ENCODE peak calls at places on chromosomes 6 and 20, in six cellular contexts. One of them, this sample, is unnamed.

GRCh38 chr20:10137533-10137932 is 81.1 kb upstream of the SNAP25 start:
- ATAC-seq in K562: no peak
- ATAC-seq in GM12878: no peak
- ATAC-seq in HepG2: peak
- ATAC-seq in A549: no peak
- ATAC-seq in upper lobe of left lung: no peak
- ATAC-seq in this sample: no peak

GRCh38 chr6:148934956-148935355 is 188.1 kb downstream of the UST start:
- ATAC-seq in HepG2: no peak
- ATAC-seq in upper lobe of left lung: no peak
- ATAC-seq in GM12878: no peak
- ATAC-seq in K562: no peak
- ATAC-seq in A549: no peak
- ATAC-seq in this sample: no peak

GRCh38 chr6:162621246-162621645 is 106.3 kb downstream of the PRKN start:
- ATAC-seq in HepG2: peak
- ATAC-seq in K562: no peak
- ATAC-seq in A549: no peak
- ATAC-seq in upper lobe of left lung: no peak
- ATAC-seq in GM12878: peak
- ATAC-seq in this sample: no peak

GRCh38 chr6:109008061-109008460 is 86.6 kb downstream of the SESN1 start:
- ATAC-seq in A549: no peak
- ATAC-seq in HepG2: no peak
- ATAC-seq in GM12878: peak
- ATAC-seq in upper lobe of left lung: no peak
- ATAC-seq in K562: no peak
- ATAC-seq in this sample: no peak

GRCh38 chr20:25338112-25339023 is 52.3 kb downstream of the ABHD12 start:
- ATAC-seq in upper lobe of left lung: no peak
- ATAC-seq in HepG2: peak
- ATAC-seq in K562: peak
- ATAC-seq in GM12878: no peak
- ATAC-seq in A549: peak
- ATAC-seq in this sample: no peak

GRCh38 chr6:6331393-6331792 is 10.9 kb upstream of the F13A1 start:
- ATAC-seq in GM12878: peak
- ATAC-seq in HepG2: no peak
- ATAC-seq in A549: no peak
- ATAC-seq in upper lobe of left lung: no peak
- ATAC-seq in K562: no peak
- ATAC-seq in this sample: no peak

GRCh38 chr6:73747293-73747692 is 51.3 kb downstream of the CD109 start:
- ATAC-seq in upper lobe of left lung: no peak
- ATAC-seq in A549: no peak
- ATAC-seq in HepG2: no peak
- ATAC-seq in K562: no peak
- ATAC-seq in GM12878: peak
- ATAC-seq in this sample: no peak

GRCh38 chr6:149059557-149059956 is 258.0 kb upstream of the TAB2 start:
- ATAC-seq in GM12878: no peak
- ATAC-seq in HepG2: no peak
- ATAC-seq in A549: no peak
- ATAC-seq in upper lobe of left lung: no peak
- ATAC-seq in K562: no peak
- ATAC-seq in this sample: no peak

GRCh38 chr6:16338577-16339262 is 100.3 kb downstream of the GMPR start:
- ATAC-seq in GM12878: peak
- ATAC-seq in HepG2: peak
- ATAC-seq in upper lobe of left lung: no peak
- ATAC-seq in K562: peak
- ATAC-seq in A549: peak
- ATAC-seq in this sample: peak

GRCh38 chr20:39123161-39123560 is 161.0 kb downstream of the DHX35 start:
- ATAC-seq in upper lobe of left lung: no peak
- ATAC-seq in GM12878: no peak
- ATAC-seq in K562: no peak
- ATAC-seq in A549: no peak
- ATAC-seq in HepG2: no peak
- ATAC-seq in this sample: no peak

GRCh38 chr6:14732845-14733757 is 512.8 kb upstream of the JARID2 start:
- ATAC-seq in HepG2: no peak
- ATAC-seq in A549: peak
- ATAC-seq in GM12878: no peak
- ATAC-seq in upper lobe of left lung: no peak
- ATAC-seq in K562: no peak
- ATAC-seq in this sample: no peak

GRCh38 chr6:17226269-17226668 is 54.9 kb upstream of the RBM24 start:
- ATAC-seq in HepG2: no peak
- ATAC-seq in A549: no peak
- ATAC-seq in K562: no peak
- ATAC-seq in GM12878: no peak
- ATAC-seq in upper lobe of left lung: no peak
- ATAC-seq in this sample: no peak

GRCh38 chr6:137927777-137928218 is 60.7 kb downstream of the TNFAIP3 start:
- ATAC-seq in GM12878: peak
- ATAC-seq in K562: peak
- ATAC-seq in A549: no peak
- ATAC-seq in upper lobe of left lung: no peak
- ATAC-seq in HepG2: no peak
- ATAC-seq in this sample: no peak

GRCh38 chr6:169990095-169991030 is 238.9 kb downstream of the ERMARD start:
- ATAC-seq in GM12878: no peak
- ATAC-seq in upper lobe of left lung: no peak
- ATAC-seq in A549: no peak
- ATAC-seq in HepG2: peak
- ATAC-seq in K562: peak
- ATAC-seq in this sample: peak

GRCh38 chr20:56601166-56601565 is 27.9 kb upstream of the TFAP2C start:
- ATAC-seq in K562: no peak
- ATAC-seq in upper lobe of left lung: no peak
- ATAC-seq in A549: no peak
- ATAC-seq in HepG2: no peak
- ATAC-seq in GM12878: no peak
- ATAC-seq in this sample: no peak

GRCh38 chr6:75481394-75481793 is 12.2 kb downstream of the FILIP1 start:
- ATAC-seq in GM12878: peak
- ATAC-seq in A549: no peak
- ATAC-seq in HepG2: no peak
- ATAC-seq in upper lobe of left lung: no peak
- ATAC-seq in K562: no peak
- ATAC-seq in this sample: peak

GRCh38 chr6:158037771-158038170 is 56.1 kb downstream of the SYNJ2 start:
- ATAC-seq in A549: no peak
- ATAC-seq in K562: no peak
- ATAC-seq in GM12878: no peak
- ATAC-seq in upper lobe of left lung: no peak
- ATAC-seq in HepG2: no peak
- ATAC-seq in this sample: no peak

GRCh38 chr6:139490482-139490881 is 116.0 kb upstream of the CITED2 start:
- ATAC-seq in GM12878: peak
- ATAC-seq in upper lobe of left lung: no peak
- ATAC-seq in A549: no peak
- ATAC-seq in HepG2: peak
- ATAC-seq in K562: peak
- ATAC-seq in this sample: no peak

GRCh38 chr6:45323656-45324224 is 4.4 kb upstream of the RUNX2 start:
- ATAC-seq in A549: no peak
- ATAC-seq in upper lobe of left lung: no peak
- ATAC-seq in K562: no peak
- ATAC-seq in HepG2: no peak
- ATAC-seq in GM12878: no peak
- ATAC-seq in this sample: no peak

GRCh38 chr6:1970151-1970561 is 275.2 kb downstream of the GMDS start:
- ATAC-seq in HepG2: no peak
- ATAC-seq in K562: no peak
- ATAC-seq in upper lobe of left lung: peak
- ATAC-seq in GM12878: no peak
- ATAC-seq in A549: no peak
- ATAC-seq in this sample: no peak

GRCh38 chr6:132819405-132820145 is 5.2 kb downstream of the RPS12 start:
- ATAC-seq in HepG2: peak
- ATAC-seq in upper lobe of left lung: no peak
- ATAC-seq in K562: peak
- ATAC-seq in A549: peak
- ATAC-seq in GM12878: peak
- ATAC-seq in this sample: no peak

GRCh38 chr20:19975436-19975799 is 41.7 kb upstream of the NAA20 start:
- ATAC-seq in A549: peak
- ATAC-seq in K562: no peak
- ATAC-seq in HepG2: no peak
- ATAC-seq in GM12878: no peak
- ATAC-seq in upper lobe of left lung: peak
- ATAC-seq in this sample: no peak

GRCh38 chr6:67717281-67717680 is 917.8 kb upstream of the ADGRB3 start:
- ATAC-seq in GM12878: no peak
- ATAC-seq in K562: peak
- ATAC-seq in HepG2: no peak
- ATAC-seq in A549: no peak
- ATAC-seq in upper lobe of left lung: no peak
- ATAC-seq in this sample: no peak

GRCh38 chr6:105372142-105372861 is 30.6 kb downstream of the PREP start:
- ATAC-seq in A549: no peak
- ATAC-seq in K562: no peak
- ATAC-seq in GM12878: no peak
- ATAC-seq in HepG2: no peak
- ATAC-seq in upper lobe of left lung: no peak
- ATAC-seq in this sample: no peak

GRCh38 chr6:45571159-45571558 is 193.4 kb upstream of the SUPT3H start:
- ATAC-seq in A549: no peak
- ATAC-seq in K562: no peak
- ATAC-seq in HepG2: no peak
- ATAC-seq in upper lobe of left lung: no peak
- ATAC-seq in GM12878: no peak
- ATAC-seq in this sample: no peak

GRCh38 chr6:1417718-1418117 is 28.3 kb downstream of the FOXF2 start:
- ATAC-seq in K562: no peak
- ATAC-seq in HepG2: no peak
- ATAC-seq in GM12878: no peak
- ATAC-seq in upper lobe of left lung: no peak
- ATAC-seq in A549: no peak
- ATAC-seq in this sample: no peak

GRCh38 chr20:44309763-44310663 is 989 bp downstream of the FITM2 start:
- ATAC-seq in A549: peak
- ATAC-seq in HepG2: peak
- ATAC-seq in K562: peak
- ATAC-seq in upper lobe of left lung: peak
- ATAC-seq in GM12878: peak
- ATAC-seq in this sample: peak

GRCh38 chr20:32559753-32560380 is 25.3 kb downstream of the NOL4L start:
- ATAC-seq in GM12878: peak
- ATAC-seq in upper lobe of left lung: no peak
- ATAC-seq in HepG2: no peak
- ATAC-seq in K562: no peak
- ATAC-seq in A549: no peak
- ATAC-seq in this sample: no peak

GRCh38 chr6:101458341-101458740 is 64.8 kb downstream of the GRIK2 start:
- ATAC-seq in A549: no peak
- ATAC-seq in upper lobe of left lung: no peak
- ATAC-seq in GM12878: no peak
- ATAC-seq in HepG2: no peak
- ATAC-seq in K562: no peak
- ATAC-seq in this sample: no peak

GRCh38 chr6:113644861-113645575 is 212.1 kb upstream of the MARCKS start:
- ATAC-seq in GM12878: peak
- ATAC-seq in upper lobe of left lung: no peak
- ATAC-seq in K562: no peak
- ATAC-seq in A549: no peak
- ATAC-seq in HepG2: no peak
- ATAC-seq in this sample: no peak

GRCh38 chr20:10568032-10568431 is 105.8 kb downstream of the JAG1 start:
- ATAC-seq in GM12878: no peak
- ATAC-seq in K562: no peak
- ATAC-seq in A549: no peak
- ATAC-seq in HepG2: no peak
- ATAC-seq in upper lobe of left lung: no peak
- ATAC-seq in this sample: no peak

GRCh38 chr6:78598966-78599365 is 268.4 kb upstream of the IRAK1BP1 start:
- ATAC-seq in HepG2: no peak
- ATAC-seq in K562: no peak
- ATAC-seq in GM12878: no peak
- ATAC-seq in upper lobe of left lung: no peak
- ATAC-seq in A549: peak
- ATAC-seq in this sample: peak
- TF ChIP-seq EP300 in HepG2: no peak
- TF ChIP-seq EP300 in K562: no peak
- TF ChIP-seq EP300 in GM12878: no peak
- TF ChIP-seq EP300 in upper lobe of left lung: no peak
- TF ChIP-seq EP300 in A549: no peak
- TF ChIP-seq EP300 in this sample: no peak

GRCh38 chr6:160172704-160173103 is 51.1 kb downstream of the SLC22A1 start:
- ATAC-seq in K562: no peak
- ATAC-seq in A549: no peak
- ATAC-seq in GM12878: no peak
- ATAC-seq in upper lobe of left lung: no peak
- ATAC-seq in HepG2: no peak
- ATAC-seq in this sample: no peak
- TF ChIP-seq EP300 in K562: no peak
- TF ChIP-seq EP300 in A549: no peak
- TF ChIP-seq EP300 in GM12878: no peak
- TF ChIP-seq EP300 in upper lobe of left lung: no peak
- TF ChIP-seq EP300 in HepG2: no peak
- TF ChIP-seq EP300 in this sample: no peak

GRCh38 chr6:41712651-41713103 is 22.7 kb downstream of the TFEB start:
- ATAC-seq in HepG2: no peak
- ATAC-seq in GM12878: no peak
- ATAC-seq in upper lobe of left lung: peak
- ATAC-seq in K562: no peak
- ATAC-seq in A549: peak
- ATAC-seq in this sample: peak

GRCh38 chr6:41713650-41714291 is 21.6 kb downstream of the TFEB start:
- ATAC-seq in A549: peak
- ATAC-seq in HepG2: peak
- ATAC-seq in upper lobe of left lung: no peak
- ATAC-seq in GM12878: peak
- ATAC-seq in K562: no peak
- ATAC-seq in this sample: no peak

GRCh38 chr6:41713161-41713649 is 22.2 kb downstream of the TFEB start:
- ATAC-seq in GM12878: no peak
- ATAC-seq in K562: peak
- ATAC-seq in A549: peak
- ATAC-seq in HepG2: peak
- ATAC-seq in upper lobe of left lung: peak
- ATAC-seq in this sample: peak

GRCh38 chr6:41715779-41716515 is 19.5 kb downstream of the TFEB start:
- ATAC-seq in GM12878: peak
- ATAC-seq in HepG2: no peak
- ATAC-seq in A549: no peak
- ATAC-seq in K562: no peak
- ATAC-seq in upper lobe of left lung: no peak
- ATAC-seq in this sample: no peak

GRCh38 chr6:41714556-41715273 is 20.7 kb downstream of the TFEB start:
- ATAC-seq in K562: no peak
- ATAC-seq in GM12878: peak
- ATAC-seq in upper lobe of left lung: no peak
- ATAC-seq in A549: no peak
- ATAC-seq in HepG2: no peak
- ATAC-seq in this sample: no peak
- TF ChIP-seq EP300 in K562: no peak
- TF ChIP-seq EP300 in GM12878: no peak
- TF ChIP-seq EP300 in upper lobe of left lung: no peak
- TF ChIP-seq EP300 in A549: no peak
- TF ChIP-seq EP300 in HepG2: no peak
- TF ChIP-seq EP300 in this sample: no peak

GRCh38 chr6:164926686-164927085 is 382.7 kb downstream of the C6orf118 start:
- ATAC-seq in K562: no peak
- ATAC-seq in GM12878: no peak
- ATAC-seq in A549: no peak
- ATAC-seq in upper lobe of left lung: no peak
- ATAC-seq in HepG2: no peak
- ATAC-seq in this sample: no peak
- TF ChIP-seq EP300 in K562: no peak
- TF ChIP-seq EP300 in GM12878: no peak
- TF ChIP-seq EP300 in A549: no peak
- TF ChIP-seq EP300 in upper lobe of left lung: no peak
- TF ChIP-seq EP300 in HepG2: no peak
- TF ChIP-seq EP300 in this sample: no peak